ENCODE peak calls at places on chromosomes 7 and 10, in four cellular contexts. One of them, this sample, is unnamed.

GRCh38 chr7:121084748-121085336 is 96.3 kb downstream of the CPED1 start:
- DNase-seq in heart left ventricle: peak; percentile 17
- DNase-seq in transverse colon: no peak
- DNase-seq in CD8-positive, alpha-beta T cell: no peak
- DNase-seq in this sample: peak; percentile 24

GRCh38 chr10:71244638-71245419 is 32.5 kb downstream of the UNC5B start:
- DNase-seq in heart left ventricle: peak; percentile 86
- DNase-seq in transverse colon: no peak
- DNase-seq in CD8-positive, alpha-beta T cell: no peak
- DNase-seq in this sample: no peak

GRCh38 chr10:79292789-79293746 is 54.2 kb upstream of the PPIF start:
- DNase-seq in heart left ventricle: no peak
- DNase-seq in transverse colon: no peak
- DNase-seq in CD8-positive, alpha-beta T cell: no peak
- DNase-seq in this sample: peak; percentile 18

GRCh38 chr7:139341776-139342244 is 673 bp downstream of the FMC1 start:
- DNase-seq in heart left ventricle: no peak
- DNase-seq in transverse colon: no peak
- DNase-seq in CD8-positive, alpha-beta T cell: no peak
- DNase-seq in this sample: no peak

GRCh38 chr7:149422065-149422913 is 38.6 kb downstream of the ZNF777 start:
- DNase-seq in heart left ventricle: peak; percentile 71
- DNase-seq in transverse colon: peak; percentile 72
- DNase-seq in CD8-positive, alpha-beta T cell: peak; percentile 66
- DNase-seq in this sample: peak; percentile 44

GRCh38 chr10:34815174-34816066 is at the start of gene PARD3:
- DNase-seq in heart left ventricle: peak; percentile 76
- DNase-seq in transverse colon: peak; percentile 73
- DNase-seq in CD8-positive, alpha-beta T cell: no peak
- DNase-seq in this sample: peak; percentile 38

GRCh38 chr7:40717242-40717641 is 582.4 kb downstream of the SUGCT start:
- DNase-seq in heart left ventricle: peak; percentile 74
- DNase-seq in transverse colon: peak; percentile 14
- DNase-seq in CD8-positive, alpha-beta T cell: no peak
- DNase-seq in this sample: peak; percentile 25

GRCh38 chr7:151125459-151125834 is 39.2 kb downstream of the AGAP3 start:
- DNase-seq in heart left ventricle: peak; percentile 78
- DNase-seq in transverse colon: peak; percentile 64
- DNase-seq in CD8-positive, alpha-beta T cell: peak; percentile 12
- DNase-seq in this sample: no peak

GRCh38 chr10:33229252-33229943 is 105.1 kb downstream of the NRP1 start:
- DNase-seq in heart left ventricle: no peak
- DNase-seq in transverse colon: no peak
- DNase-seq in CD8-positive, alpha-beta T cell: no peak
- DNase-seq in this sample: no peak

GRCh38 chr7:79740076-79740475 is 286.6 kb upstream of the MAGI2 start:
- DNase-seq in heart left ventricle: no peak
- DNase-seq in transverse colon: no peak
- DNase-seq in CD8-positive, alpha-beta T cell: no peak
- DNase-seq in this sample: no peak

GRCh38 chr10:96586419-96587254 is at the start of gene TM9SF3:
- DNase-seq in heart left ventricle: peak; percentile 96
- DNase-seq in transverse colon: peak; percentile 95
- DNase-seq in CD8-positive, alpha-beta T cell: peak; percentile 94
- DNase-seq in this sample: peak; percentile 73

GRCh38 chr10:69650589-69651261 is 20.7 kb downstream of the FAM241B start:
- DNase-seq in heart left ventricle: no peak
- DNase-seq in transverse colon: no peak
- DNase-seq in CD8-positive, alpha-beta T cell: no peak
- DNase-seq in this sample: no peak

GRCh38 chr7:154777023-154777422 is 225.9 kb downstream of the PAXIP1 start:
- DNase-seq in heart left ventricle: no peak
- DNase-seq in transverse colon: no peak
- DNase-seq in CD8-positive, alpha-beta T cell: no peak
- DNase-seq in this sample: no peak

GRCh38 chr7:124480821-124481290 is 284.7 kb downstream of the GPR37 start:
- DNase-seq in heart left ventricle: no peak
- DNase-seq in transverse colon: no peak
- DNase-seq in CD8-positive, alpha-beta T cell: no peak
- DNase-seq in this sample: no peak

GRCh38 chr10:100715101-100715444 is 30.3 kb upstream of the PAX2 start:
- DNase-seq in heart left ventricle: no peak
- DNase-seq in transverse colon: no peak
- DNase-seq in CD8-positive, alpha-beta T cell: no peak
- DNase-seq in this sample: no peak

GRCh38 chr10:47165711-47166404 is 134.1 kb upstream of the GDF10 start:
- DNase-seq in heart left ventricle: peak; percentile 71
- DNase-seq in transverse colon: peak; percentile 29
- DNase-seq in CD8-positive, alpha-beta T cell: peak; percentile 57
- DNase-seq in this sample: no peak

GRCh38 chr7:78149787-78150186 is 351.2 kb downstream of the PHTF2 start:
- DNase-seq in heart left ventricle: no peak
- DNase-seq in transverse colon: no peak
- DNase-seq in CD8-positive, alpha-beta T cell: no peak
- DNase-seq in this sample: no peak

GRCh38 chr7:116357776-116358670 is 141.5 kb upstream of the CAV2 start:
- DNase-seq in heart left ventricle: no peak
- DNase-seq in transverse colon: no peak
- DNase-seq in CD8-positive, alpha-beta T cell: no peak
- DNase-seq in this sample: no peak

GRCh38 chr7:135260930-135261721 is 27.5 kb downstream of the STRA8 start:
- DNase-seq in heart left ventricle: no peak
- DNase-seq in transverse colon: no peak
- DNase-seq in CD8-positive, alpha-beta T cell: no peak
- DNase-seq in this sample: no peak

GRCh38 chr7:525740-526139 is 6.1 kb upstream of the PDGFA start:
- DNase-seq in heart left ventricle: no peak
- DNase-seq in transverse colon: no peak
- DNase-seq in CD8-positive, alpha-beta T cell: no peak
- DNase-seq in this sample: no peak

GRCh38 chr7:152912511-152912910 is 153.0 kb downstream of the ACTR3B start:
- DNase-seq in heart left ventricle: no peak
- DNase-seq in transverse colon: no peak
- DNase-seq in CD8-positive, alpha-beta T cell: no peak
- DNase-seq in this sample: no peak

GRCh38 chr10:99682032-99682431 is 22.7 kb downstream of the ENTPD7 start:
- DNase-seq in heart left ventricle: no peak
- DNase-seq in transverse colon: no peak
- DNase-seq in CD8-positive, alpha-beta T cell: no peak
- DNase-seq in this sample: no peak

GRCh38 chr10:99678921-99679320 is 19.6 kb downstream of the ENTPD7 start:
- DNase-seq in heart left ventricle: no peak
- DNase-seq in transverse colon: no peak
- DNase-seq in CD8-positive, alpha-beta T cell: no peak
- DNase-seq in this sample: no peak

GRCh38 chr10:99685232-99686041 is 26.1 kb downstream of the ENTPD7 start:
- DNase-seq in heart left ventricle: no peak
- DNase-seq in transverse colon: no peak
- DNase-seq in CD8-positive, alpha-beta T cell: no peak
- DNase-seq in this sample: no peak

GRCh38 chr10:99682752-99683151 is 23.4 kb downstream of the ENTPD7 start:
- DNase-seq in heart left ventricle: no peak
- DNase-seq in transverse colon: no peak
- DNase-seq in CD8-positive, alpha-beta T cell: no peak
- DNase-seq in this sample: no peak

GRCh38 chr10:99681553-99681952 is 22.2 kb downstream of the ENTPD7 start:
- DNase-seq in heart left ventricle: no peak
- DNase-seq in transverse colon: no peak
- DNase-seq in CD8-positive, alpha-beta T cell: no peak
- DNase-seq in this sample: no peak
- H3K27ac ChIP-seq in heart left ventricle: no peak overlapping the region
- H3K27ac ChIP-seq in transverse colon: peak overlapping the region; percentile 47
- H3K27ac ChIP-seq in CD8-positive, alpha-beta T cell: no peak overlapping the region
- H3K27ac ChIP-seq in this sample: no peak overlapping the region

GRCh38 chr7:100679927-100680588 is 6.5 kb downstream of the GNB2 start:
- DNase-seq in heart left ventricle: peak; percentile 64
- DNase-seq in transverse colon: peak; percentile 14
- DNase-seq in CD8-positive, alpha-beta T cell: no peak
- DNase-seq in this sample: no peak
- H3K27ac ChIP-seq in heart left ventricle: peak overlapping the region; percentile 41
- H3K27ac ChIP-seq in transverse colon: peak overlapping the region; percentile 51
- H3K27ac ChIP-seq in CD8-positive, alpha-beta T cell: no peak overlapping the region
- H3K27ac ChIP-seq in this sample: peak overlapping the region; percentile 27

DNA sequence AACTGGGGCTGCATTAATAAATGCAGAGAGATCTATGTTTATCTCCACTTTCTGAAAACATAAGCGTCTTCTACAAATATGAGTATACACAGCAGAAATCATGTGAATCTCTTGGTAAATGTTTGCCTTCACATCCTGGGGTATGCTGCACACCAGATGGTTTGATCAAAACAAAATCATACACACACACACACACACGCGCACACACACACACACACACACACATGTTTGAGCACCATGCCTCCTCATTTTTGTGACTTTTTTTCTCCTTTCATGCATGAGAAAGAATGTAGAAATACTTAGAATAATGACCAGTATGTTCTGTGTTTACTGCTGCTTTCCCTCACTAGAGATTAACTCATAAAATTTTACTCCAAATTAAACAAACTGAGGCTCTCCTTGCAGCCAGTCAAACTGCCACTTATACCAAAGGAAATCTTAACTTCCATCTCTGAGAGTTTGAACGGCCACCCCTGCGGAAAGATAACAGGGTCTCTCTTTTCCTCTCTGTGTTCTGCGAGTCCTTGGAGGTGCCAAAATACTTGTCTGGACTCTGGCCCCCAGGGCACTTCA is 320.9 kb upstream of the NFE2L3 start:
- DNase-seq in heart left ventricle: no peak
- DNase-seq in transverse colon: no peak
- DNase-seq in CD8-positive, alpha-beta T cell: no peak
- DNase-seq in this sample: no peak
- H3K27ac ChIP-seq in heart left ventricle: no peak overlapping the region
- H3K27ac ChIP-seq in transverse colon: peak overlapping the region; percentile 69
- H3K27ac ChIP-seq in CD8-positive, alpha-beta T cell: no peak overlapping the region
- H3K27ac ChIP-seq in this sample: no peak overlapping the region

GRCh38 chr10:29030855-29031254 is 258.0 kb upstream of the LYZL1 start:
- DNase-seq in heart left ventricle: no peak
- DNase-seq in transverse colon: no peak
- DNase-seq in CD8-positive, alpha-beta T cell: no peak
- DNase-seq in this sample: no peak
- H3K27ac ChIP-seq in heart left ventricle: no peak overlapping the region
- H3K27ac ChIP-seq in transverse colon: no peak overlapping the region
- H3K27ac ChIP-seq in CD8-positive, alpha-beta T cell: no peak overlapping the region
- H3K27ac ChIP-seq in this sample: no peak overlapping the region

DNA sequence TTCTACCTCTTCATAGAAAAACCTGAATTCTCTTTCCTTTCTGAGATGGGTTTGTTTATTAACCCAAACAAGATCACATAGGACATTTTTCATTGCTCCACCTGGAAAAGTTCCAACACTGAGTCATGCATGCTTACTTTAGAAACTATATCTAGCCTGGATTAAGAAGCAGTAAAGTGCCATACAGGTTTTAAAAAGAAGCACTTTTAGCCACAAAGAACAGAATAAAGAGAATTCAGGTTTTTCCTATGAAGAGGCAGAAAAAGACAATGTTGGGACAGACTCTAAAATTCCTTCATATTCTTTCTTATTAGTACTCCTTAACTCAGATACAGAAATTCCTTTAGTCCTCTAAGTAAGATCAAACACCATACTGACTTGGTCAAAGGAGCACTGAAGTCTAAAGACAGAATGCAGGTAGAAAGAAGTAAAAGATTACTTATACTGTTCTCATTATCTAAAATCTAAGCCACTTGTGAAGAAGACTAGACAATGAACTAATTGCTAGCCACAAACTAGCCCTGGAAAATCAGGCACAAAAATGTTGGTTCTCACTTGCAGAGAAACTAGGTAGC is 241.3 kb downstream of the ANK3 start:
- DNase-seq in heart left ventricle: no peak
- DNase-seq in transverse colon: peak; percentile 41
- DNase-seq in CD8-positive, alpha-beta T cell: no peak
- DNase-seq in this sample: no peak
- H3K27ac ChIP-seq in heart left ventricle: peak overlapping the region; percentile 15
- H3K27ac ChIP-seq in transverse colon: peak overlapping the region; percentile 81
- H3K27ac ChIP-seq in CD8-positive, alpha-beta T cell: no peak overlapping the region
- H3K27ac ChIP-seq in this sample: no peak overlapping the region

GRCh38 chr10:110863361-110863760 is 8.4 kb upstream of the PDCD4 start:
- DNase-seq in heart left ventricle: no peak
- DNase-seq in transverse colon: no peak
- DNase-seq in CD8-positive, alpha-beta T cell: no peak
- DNase-seq in this sample: no peak
- H3K27ac ChIP-seq in heart left ventricle: no peak overlapping the region
- H3K27ac ChIP-seq in transverse colon: peak overlapping the region; percentile 99
- H3K27ac ChIP-seq in CD8-positive, alpha-beta T cell: peak overlapping the region; percentile 77
- H3K27ac ChIP-seq in this sample: no peak overlapping the region

DNA sequence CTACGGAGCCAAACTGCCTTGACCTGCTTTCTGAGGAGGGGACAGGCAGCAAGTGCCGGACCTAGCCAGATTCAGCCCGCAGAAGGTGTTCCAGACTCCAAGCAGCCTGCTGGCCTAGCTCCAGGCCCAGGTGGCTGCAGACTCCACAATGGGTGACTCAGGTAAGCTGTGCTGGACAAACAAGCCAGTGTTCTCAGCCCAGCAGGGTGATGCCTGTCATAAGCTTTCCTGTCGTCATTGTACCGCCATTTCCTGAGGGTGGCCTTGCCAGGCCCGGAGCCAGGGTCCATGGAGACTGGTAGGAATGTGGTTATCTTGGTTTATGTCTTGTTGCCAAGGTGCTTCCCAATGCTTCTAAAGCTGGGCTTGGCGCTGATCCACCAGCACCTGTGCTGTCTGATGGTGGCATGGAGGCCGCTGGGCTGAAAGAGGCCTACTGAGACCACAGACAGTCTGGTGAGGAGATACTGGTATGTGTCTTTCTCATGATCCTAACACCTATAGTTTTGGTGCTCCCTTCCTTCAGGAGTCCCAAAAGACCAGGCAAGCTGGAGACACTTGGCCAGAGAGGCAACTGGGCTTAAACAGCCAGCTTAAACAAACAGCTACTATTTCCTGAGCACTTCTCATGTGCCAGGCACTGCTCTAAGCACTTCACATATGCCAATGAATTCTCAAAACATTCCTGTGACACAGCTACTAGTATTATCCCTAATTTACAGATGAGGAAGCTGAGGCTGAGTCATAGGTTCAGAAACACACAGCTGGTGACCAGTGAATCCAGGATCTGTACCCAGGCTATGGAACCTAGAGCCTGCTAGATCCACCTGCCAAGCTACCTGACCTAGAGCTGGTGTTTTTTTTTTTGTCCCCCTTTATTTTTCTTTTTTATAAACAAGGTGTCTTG is 42.0 kb downstream of the ZC3HC1 start:
- DNase-seq in heart left ventricle: no peak
- DNase-seq in transverse colon: peak; percentile 58
- DNase-seq in CD8-positive, alpha-beta T cell: no peak
- DNase-seq in this sample: peak; percentile 74
- H3K27ac ChIP-seq in heart left ventricle: no peak overlapping the region
- H3K27ac ChIP-seq in transverse colon: no peak overlapping the region
- H3K27ac ChIP-seq in CD8-positive, alpha-beta T cell: no peak overlapping the region
- H3K27ac ChIP-seq in this sample: no peak overlapping the region

This sample was measured in HepG2.